ENCODE peak calls at places on chromosomes 11 and 22, in eight cellular contexts. E is effector memory CD8-positive, alpha-beta T cell; H is HEK293T; A is mucosa of gallbladder; J is activated CD8-positive, alpha-beta T cell treated with anti-CD3 and anti-CD28 coated beads for 36 hours; R is HuH-7; Y is HFFc6; C is amniotic stem cell. G is an unnamed sample.

GRCh38 chr11:112440518-112440917 is 179.9 kb upstream of the PLET1 start:
- DNase-seq in E (no peak), H (peak), A (no peak), J (no peak), R (peak), Y (no peak), C (no peak), G (no peak)

GRCh38 chr22:47457021-47457420 is 694.6 kb downstream of the TBC1D22A start:
- DNase-seq in E (no peak), H (no peak), A (peak), J (no peak), R (no peak), Y (no peak), C (no peak), G (no peak)

GRCh38 chr11:67629386-67630229 is at the start of gene NUDT8:
- DNase-seq in E (peak), H (peak), A (peak), J (peak), R (peak), Y (peak), C (peak), G (peak)

GRCh38 chr11:90288207-90288821 is 65.5 kb upstream of the CHORDC1 start:
- DNase-seq in E (no peak), H (peak), A (no peak), J (no peak), R (peak), Y (peak), C (no peak), G (no peak)

GRCh38 chr11:6418199-6418957 is 516 bp downstream of the APBB1 start:
- DNase-seq in E (peak), H (peak), A (no peak), J (peak), R (no peak), Y (no peak), C (no peak), G (no peak)

GRCh38 chr11:115642660-115643059 is 138.4 kb upstream of the CADM1 start:
- DNase-seq in E (no peak), H (no peak), A (no peak), J (no peak), R (no peak), Y (no peak), C (no peak), G (no peak)

GRCh38 chr11:92702771-92703170 is 266.7 kb upstream of the MTNR1B start:
- DNase-seq in E (no peak), H (no peak), A (no peak), J (no peak), R (no peak), Y (peak), C (no peak), G (no peak)

GRCh38 chr22:42596376-42596775 is 18.3 kb downstream of the POLDIP3 start:
- DNase-seq in E (no peak), H (no peak), A (no peak), J (no peak), R (no peak), Y (no peak), C (no peak), G (no peak)

GRCh38 chr11:8258289-8258688 is 5.4 kb downstream of the LMO1 start:
- DNase-seq in E (no peak), H (no peak), A (no peak), J (no peak), R (no peak), Y (no peak), C (no peak), G (no peak)

GRCh38 chr11:69541001-69541285 is 59.5 kb downstream of the LINC01488 start:
- DNase-seq in E (no peak), H (no peak), A (no peak), J (no peak), R (no peak), Y (no peak), C (no peak), G (no peak)

GRCh38 chr11:74316772-74317505 is 5.5 kb upstream of the P4HA3 start:
- DNase-seq in E (no peak), H (no peak), A (no peak), J (no peak), R (no peak), Y (peak), C (peak), G (no peak)

GRCh38 chr11:96311120-96311568 is 31.9 kb downstream of the MAML2 start:
- DNase-seq in E (no peak), H (no peak), A (no peak), J (no peak), R (no peak), Y (peak), C (no peak), G (peak)

GRCh38 chr11:68905421-68906360 is 2.0 kb downstream of the IGHMBP2 start:
- DNase-seq in E (no peak), H (no peak), A (no peak), J (no peak), R (no peak), Y (no peak), C (no peak), G (no peak)

GRCh38 chr11:75790986-75791385 is 22.4 kb downstream of the DGAT2 start:
- DNase-seq in E (no peak), H (no peak), A (no peak), J (no peak), R (no peak), Y (no peak), C (no peak), G (no peak)

GRCh38 chr11:122668562-122669090 is 13.1 kb downstream of the UBASH3B start:
- DNase-seq in E (no peak), H (no peak), A (no peak), J (peak), R (no peak), Y (peak), C (no peak), G (no peak)

GRCh38 chr11:33040127-33040861 is 922 bp downstream of the TCP11L1 start:
- DNase-seq in E (peak), H (no peak), A (no peak), J (peak), R (no peak), Y (peak), C (no peak), G (no peak)

GRCh38 chr11:1458340-1459218 is 28.0 kb downstream of the MOB2 start:
- DNase-seq in E (no peak), H (peak), A (peak), J (peak), R (no peak), Y (no peak), C (no peak), G (no peak)

GRCh38 chr11:64969209-64969608 is 2.7 kb downstream of the MAJIN start:
- DNase-seq in E (no peak), H (no peak), A (no peak), J (no peak), R (no peak), Y (peak), C (peak), G (no peak)

GRCh38 chr11:107969219-107969618 is 39.5 kb upstream of the CUL5 start:
- DNase-seq in E (no peak), H (peak), A (no peak), J (no peak), R (peak), Y (no peak), C (no peak), G (no peak)

GRCh38 chr11:94553938-94554337 is 10.2 kb downstream of the FUT4 start:
- DNase-seq in E (no peak), H (no peak), A (no peak), J (no peak), R (no peak), Y (peak), C (no peak), G (no peak)

GRCh38 chr22:24430431-24431308 is 3.3 kb downstream of the ADORA2A start:
- DNase-seq in E (no peak), H (no peak), A (no peak), J (no peak), R (no peak), Y (no peak), C (no peak), G (no peak)

G was measured in pulmonary artery endothelial cell.